ENCODE peak calls at places on chromosomes 3 and 15, in six cellular contexts. S is cardiac fibroblast; D is GM12865; F is testis; Q is ovary; K is CD8-positive, alpha-beta T cell. Z is an unnamed sample.

GRCh38 chr3:186097317-186097662 is 11.6 kb downstream of the ETV5 start:
- DNase-seq in D (no peak), F (no peak), K (no peak), S (no peak), Q (no peak), Z (no peak)

GRCh38 chr15:91950631-91951384 is 97.3 kb downstream of the SLCO3A1 start:
- DNase-seq in K (no peak), S (no peak), Q (no peak), D (no peak), F (no peak), Z (no peak)

GRCh38 chr3:177419904-177420601 is 222.8 kb upstream of the TBL1XR1 start:
- DNase-seq in Q (no peak), S (no peak), D (peak), K (no peak), F (no peak), Z (no peak)

GRCh38 chr3:16151109-16151508 is 23.4 kb upstream of the GALNT15 start:
- DNase-seq in K (no peak), S (peak), D (peak), Q (peak), F (peak), Z (no peak)

GRCh38 chr3:193987186-193987585 is 148.8 kb upstream of the HES1 start:
- DNase-seq in D (no peak), Q (no peak), S (no peak), F (no peak), K (no peak), Z (no peak)

GRCh38 chr15:41936649-41937567 is 35.4 kb downstream of the EHD4 start:
- DNase-seq in Q (no peak), S (peak), D (peak), K (peak), F (no peak), Z (no peak)

GRCh38 chr15:70516408-70517193 is 246.8 kb downstream of the UACA start:
- DNase-seq in K (no peak), D (no peak), Q (no peak), S (no peak), F (no peak), Z (no peak)

GRCh38 chr3:7504886-7505775 is 644.2 kb downstream of the GRM7 start:
- DNase-seq in F (no peak), S (peak), K (no peak), Q (no peak), D (no peak), Z (no peak)

GRCh38 chr3:157618075-157618760 is 115.0 kb upstream of the VEPH1 start:
- DNase-seq in S (peak), F (no peak), K (no peak), D (peak), Q (no peak), Z (peak)

GRCh38 chr3:126540342-126540849 is 16.4 kb downstream of the CHST13 start:
- DNase-seq in K (no peak), Q (no peak), F (peak), S (peak), D (no peak), Z (peak)

GRCh38 chr3:173976281-173976680 is 578.7 kb downstream of the NLGN1 start:
- DNase-seq in Q (no peak), S (no peak), K (no peak), D (no peak), F (no peak), Z (no peak)

GRCh38 chr15:58269455-58270414 is 131.6 kb downstream of the AQP9 start:
- DNase-seq in S (peak), Q (no peak), F (peak), K (peak), D (peak), Z (peak)

GRCh38 chr3:129409541-129409940 is 18.9 kb downstream of the EFCAB12 start:
- DNase-seq in K (no peak), D (no peak), Q (no peak), S (peak), F (no peak), Z (no peak)

GRCh38 chr3:188227442-188227841 is 73.5 kb downstream of the LPP start:
- DNase-seq in F (no peak), Q (no peak), S (no peak), D (no peak), K (no peak), Z (no peak)

GRCh38 chr3:94092080-94092479 is 29.2 kb downstream of the NSUN3 start:
- DNase-seq in F (no peak), D (no peak), S (no peak), Q (no peak), K (no peak), Z (no peak)

GRCh38 chr15:89777073-89777820 is 1.1 kb downstream of the MESP2 start:
- DNase-seq in D (no peak), F (no peak), S (no peak), K (no peak), Q (peak), Z (no peak)

GRCh38 chr15:83200162-83200561 is 7.5 kb downstream of the HDGFL3 start:
- DNase-seq in D (peak), K (no peak), F (no peak), Q (no peak), S (peak), Z (no peak)

GRCh38 chr3:38046821-38047220 is 7.8 kb downstream of the DLEC1 start:
- DNase-seq in F (no peak), S (no peak), Q (no peak), K (no peak), D (no peak), Z (no peak)

GRCh38 chr3:24763421-24763820 is 268.8 kb upstream of the THRB start:
- DNase-seq in Q (no peak), S (peak), D (no peak), K (no peak), F (no peak), Z (no peak)

GRCh38 chr3:33936921-33937210 is 138.4 kb downstream of the PDCD6IP start:
- DNase-seq in Q (no peak), D (no peak), K (no peak), S (no peak), F (no peak), Z (no peak)

DNA sequence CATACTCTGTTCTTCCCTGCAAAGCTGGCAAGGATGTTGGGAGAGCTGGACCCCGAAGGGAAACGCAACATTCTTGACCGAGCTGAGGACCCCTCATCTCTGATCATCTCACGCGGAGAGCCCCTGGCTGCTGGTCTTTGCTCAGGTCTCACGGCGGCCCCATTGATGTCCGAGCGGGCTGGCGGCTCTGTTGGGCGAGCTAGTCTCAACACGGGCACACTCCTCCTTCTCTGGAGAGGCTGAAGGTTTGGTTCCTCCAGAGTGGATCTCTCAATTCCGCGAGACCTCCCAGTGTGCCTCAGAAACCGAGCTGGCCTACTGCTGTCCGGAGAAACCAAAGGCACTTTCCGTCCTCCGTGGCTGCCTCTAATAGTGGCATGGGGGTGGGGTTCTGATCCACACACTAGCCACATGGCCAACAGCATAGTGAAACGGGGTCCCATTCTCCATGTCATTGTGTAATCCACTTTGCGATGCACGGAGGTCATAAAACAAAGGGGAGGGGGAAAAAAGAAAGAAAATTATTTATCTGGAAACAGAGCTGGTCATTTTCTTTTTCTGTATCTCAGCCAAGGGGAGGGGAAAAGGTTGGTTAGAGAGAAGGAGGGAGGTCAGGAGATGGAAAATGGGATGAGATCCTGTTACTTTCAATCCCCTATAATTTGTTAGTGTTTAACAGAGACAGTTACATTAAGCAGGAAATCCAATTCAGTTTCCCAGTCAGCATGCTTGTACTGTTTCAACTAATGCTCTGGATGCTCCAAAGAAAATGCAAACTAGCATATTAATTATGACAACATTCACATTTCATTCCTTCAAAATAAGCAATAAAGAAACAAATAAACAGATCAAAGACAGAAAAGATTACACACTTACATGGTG is 1.3 kb downstream of the CCDC80 start:
- DNase-seq in D (no peak), S (no peak), K (no peak), Q (peak), F (no peak), Z (no peak)
- H3K4me3 ChIP-seq in D (no peak), S (peak), K (no peak), Q (peak), F (no peak), Z (no peak)

DNA sequence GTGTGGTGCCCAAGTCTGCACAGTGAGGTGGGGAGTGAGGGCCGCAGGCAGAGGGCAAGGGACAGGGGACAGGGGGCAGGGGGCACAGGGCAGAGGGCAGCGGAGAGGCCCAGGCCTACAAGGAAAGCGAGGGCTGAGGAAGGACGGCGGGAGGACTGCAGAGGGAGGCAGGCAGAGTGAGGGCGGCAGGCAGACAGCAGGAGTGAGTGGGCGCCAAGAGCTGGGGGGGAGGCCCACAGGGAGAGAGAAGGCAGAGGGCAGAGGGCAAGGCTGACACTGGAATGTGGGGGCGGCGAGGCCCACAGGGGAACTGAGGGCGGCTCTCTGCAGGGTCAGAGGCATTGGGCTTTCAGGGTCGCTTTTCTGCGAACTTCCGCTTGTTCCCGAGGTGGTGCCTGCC is 267.8 kb upstream of the NDN start:
- DNase-seq in K (no peak), S (no peak), F (no peak), Q (no peak), D (no peak), Z (no peak)
- TF ChIP-seq CTCF in K (no peak), S (no peak), F (no peak), Q (no peak), D (no peak), Z (no peak)

DNA sequence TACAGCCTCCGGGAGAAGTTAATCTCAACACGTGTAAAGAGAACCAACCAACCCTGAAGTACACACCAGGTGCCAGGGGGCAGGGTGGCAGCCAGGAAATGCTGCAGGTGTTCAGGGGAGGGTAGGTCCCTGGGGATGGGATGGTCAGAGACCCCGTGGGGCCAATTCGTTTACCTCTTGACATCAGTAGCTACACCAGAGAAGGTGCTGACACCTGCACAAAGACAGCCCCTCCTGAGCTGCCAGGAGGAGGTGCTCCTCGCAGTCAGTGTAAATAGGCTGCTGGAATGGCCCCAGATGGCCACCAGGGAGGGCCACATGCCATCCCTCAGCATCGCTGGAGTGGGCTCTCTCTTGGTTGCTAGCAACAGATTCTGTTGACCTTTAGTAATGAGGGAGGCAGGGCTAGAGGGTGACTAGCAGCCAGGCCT is 52.8 kb downstream of the CORO2B start:
- DNase-seq in Q (no peak), S (no peak), F (no peak), D (no peak), K (no peak), Z (no peak)
- H3K4me3 ChIP-seq in Q (no peak), S (no peak), F (no peak), D (no peak), K (no peak), Z (no peak)

DNA sequence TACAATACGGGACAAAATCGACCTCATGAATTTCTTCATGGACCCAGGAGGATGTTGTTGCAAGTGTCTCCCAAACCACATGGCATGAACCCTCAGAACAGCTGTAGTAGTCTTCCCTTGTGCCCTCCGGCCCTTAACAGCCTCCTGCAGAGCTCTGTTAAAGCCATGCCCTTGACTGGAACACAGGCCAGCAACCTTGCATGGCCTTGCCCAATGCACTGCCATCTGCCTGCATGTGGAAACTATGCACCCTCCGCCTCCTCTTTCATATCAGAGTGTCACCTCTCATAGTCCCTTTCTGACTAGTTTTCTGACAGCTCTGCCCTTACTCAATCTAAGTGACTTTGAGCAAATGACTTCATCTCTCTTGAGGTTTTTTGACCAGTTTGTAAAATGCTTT is 39.4 kb upstream of the TRIM71 start:
- DNase-seq in K (no peak), F (no peak), S (no peak), D (no peak), Q (no peak), Z (no peak)
- TF ChIP-seq CTCF in K (no peak), F (no peak), S (no peak), D (no peak), Q (no peak), Z (no peak)

GRCh38 chr15:74863239-74864056 is 9.7 kb downstream of the SCAMP2 start:
- DNase-seq in S (peak), F (no peak), D (no peak), K (no peak), Q (no peak), Z (no peak)
- H3K4me3 ChIP-seq in S (no peak), F (no peak), D (no peak), K (no peak), Q (no peak), Z (no peak)

GRCh38 chr3:124761250-124761796 is 31.1 kb downstream of the UMPS start:
- DNase-seq in K (peak), D (peak), F (peak), S (peak), Q (peak), Z (peak)
- TF ChIP-seq CTCF in K (peak), D (peak), F (peak), S (peak), Q (peak), Z (peak)

GRCh38 chr3:195549931-195550519 is 6.9 kb upstream of the PPP1R2 start:
- DNase-seq in D (peak), Q (no peak), K (peak), F (no peak), S (no peak), Z (no peak)

GRCh38 chr3:195548496-195548895 is 5.4 kb upstream of the PPP1R2 start:
- DNase-seq in Q (no peak), S (no peak), K (no peak), D (no peak), F (no peak), Z (no peak)

GRCh38 chr3:195549001-195549400 is 5.9 kb upstream of the PPP1R2 start:
- DNase-seq in D (no peak), Q (no peak), K (no peak), S (no peak), F (no peak), Z (no peak)

GRCh38 chr3:195551381-195551978 is 8.4 kb upstream of the PPP1R2 start:
- DNase-seq in Q (no peak), K (no peak), S (peak), F (peak), D (no peak), Z (no peak)

GRCh38 chr3:195550723-195551122 is 7.6 kb upstream of the PPP1R2 start:
- DNase-seq in K (no peak), Q (no peak), S (no peak), D (peak), F (no peak), Z (no peak)
- H3K4me3 ChIP-seq in K (peak), Q (no peak), S (no peak), D (no peak), F (no peak), Z (no peak)